ENCODE peak calls at places on chromosomes 12 and 14, in five cellular contexts. One of them, this sample, is unnamed.

GRCh38 chr12:111088409-111088808 is 168.0 kb upstream of the MYL2 start:
- DNase-seq in myocyte: no peak
- DNase-seq in activated CD4-positive, CD25-positive, alpha-beta regulatory T cell: no peak
- DNase-seq in activated CD8-positive, alpha-beta memory T cell treated with anti-CD3 and anti-CD28 coated beads for 1 hour: no peak
- DNase-seq in stimulated activated naive CD8-positive, alpha-beta T cell treated with anti-CD3 and anti-CD28 coated beads, Interleukin-15, Interleukin-2, amounts not matched to agents 100 U/mL and 50 U/mL, for 24 hours: no peak
- DNase-seq in this sample: no peak

GRCh38 chr12:20300457-20300856 is 67.9 kb upstream of the PDE3A start:
- DNase-seq in activated CD8-positive, alpha-beta memory T cell treated with anti-CD3 and anti-CD28 coated beads for 1 hour: no peak
- DNase-seq in stimulated activated naive CD8-positive, alpha-beta T cell treated with anti-CD3 and anti-CD28 coated beads, Interleukin-15, Interleukin-2, amounts not matched to agents 100 U/mL and 50 U/mL, for 24 hours: no peak
- DNase-seq in activated CD4-positive, CD25-positive, alpha-beta regulatory T cell: no peak
- DNase-seq in myocyte: no peak
- DNase-seq in this sample: no peak

GRCh38 chr14:82872494-82872893 is 1338.8 kb upstream of the SEL1L start:
- DNase-seq in stimulated activated naive CD8-positive, alpha-beta T cell treated with anti-CD3 and anti-CD28 coated beads, Interleukin-15, Interleukin-2, amounts not matched to agents 100 U/mL and 50 U/mL, for 24 hours: no peak
- DNase-seq in myocyte: no peak
- DNase-seq in activated CD4-positive, CD25-positive, alpha-beta regulatory T cell: no peak
- DNase-seq in activated CD8-positive, alpha-beta memory T cell treated with anti-CD3 and anti-CD28 coated beads for 1 hour: no peak
- DNase-seq in this sample: no peak

GRCh38 chr12:9037431-9037830 is 48.1 kb downstream of the KLRG1 start:
- DNase-seq in myocyte: no peak
- DNase-seq in stimulated activated naive CD8-positive, alpha-beta T cell treated with anti-CD3 and anti-CD28 coated beads, Interleukin-15, Interleukin-2, amounts not matched to agents 100 U/mL and 50 U/mL, for 24 hours: no peak
- DNase-seq in activated CD4-positive, CD25-positive, alpha-beta regulatory T cell: no peak
- DNase-seq in activated CD8-positive, alpha-beta memory T cell treated with anti-CD3 and anti-CD28 coated beads for 1 hour: no peak
- DNase-seq in this sample: no peak

GRCh38 chr14:52356025-52356424 is 41.9 kb downstream of the PTGER2 start:
- DNase-seq in activated CD8-positive, alpha-beta memory T cell treated with anti-CD3 and anti-CD28 coated beads for 1 hour: no peak
- DNase-seq in stimulated activated naive CD8-positive, alpha-beta T cell treated with anti-CD3 and anti-CD28 coated beads, Interleukin-15, Interleukin-2, amounts not matched to agents 100 U/mL and 50 U/mL, for 24 hours: no peak
- DNase-seq in activated CD4-positive, CD25-positive, alpha-beta regulatory T cell: no peak
- DNase-seq in myocyte: peak
- DNase-seq in this sample: no peak

GRCh38 chr12:25065035-25065434 is 116.1 kb upstream of the BCAT1 start:
- DNase-seq in activated CD8-positive, alpha-beta memory T cell treated with anti-CD3 and anti-CD28 coated beads for 1 hour: no peak
- DNase-seq in myocyte: no peak
- DNase-seq in activated CD4-positive, CD25-positive, alpha-beta regulatory T cell: no peak
- DNase-seq in stimulated activated naive CD8-positive, alpha-beta T cell treated with anti-CD3 and anti-CD28 coated beads, Interleukin-15, Interleukin-2, amounts not matched to agents 100 U/mL and 50 U/mL, for 24 hours: no peak
- DNase-seq in this sample: no peak

GRCh38 chr12:6553051-6553868 is 2.6 kb downstream of the IFFO1 start:
- DNase-seq in activated CD4-positive, CD25-positive, alpha-beta regulatory T cell: no peak
- DNase-seq in myocyte: peak
- DNase-seq in stimulated activated naive CD8-positive, alpha-beta T cell treated with anti-CD3 and anti-CD28 coated beads, Interleukin-15, Interleukin-2, amounts not matched to agents 100 U/mL and 50 U/mL, for 24 hours: no peak
- DNase-seq in activated CD8-positive, alpha-beta memory T cell treated with anti-CD3 and anti-CD28 coated beads for 1 hour: no peak
- DNase-seq in this sample: no peak

GRCh38 chr12:79275631-79276030 is 411.1 kb downstream of the SYT1 start:
- DNase-seq in activated CD8-positive, alpha-beta memory T cell treated with anti-CD3 and anti-CD28 coated beads for 1 hour: no peak
- DNase-seq in myocyte: peak
- DNase-seq in activated CD4-positive, CD25-positive, alpha-beta regulatory T cell: no peak
- DNase-seq in stimulated activated naive CD8-positive, alpha-beta T cell treated with anti-CD3 and anti-CD28 coated beads, Interleukin-15, Interleukin-2, amounts not matched to agents 100 U/mL and 50 U/mL, for 24 hours: no peak
- DNase-seq in this sample: no peak

GRCh38 chr12:503111-503761 is 43.5 kb downstream of the B4GALNT3 start:
- DNase-seq in myocyte: peak
- DNase-seq in activated CD8-positive, alpha-beta memory T cell treated with anti-CD3 and anti-CD28 coated beads for 1 hour: no peak
- DNase-seq in stimulated activated naive CD8-positive, alpha-beta T cell treated with anti-CD3 and anti-CD28 coated beads, Interleukin-15, Interleukin-2, amounts not matched to agents 100 U/mL and 50 U/mL, for 24 hours: no peak
- DNase-seq in activated CD4-positive, CD25-positive, alpha-beta regulatory T cell: no peak
- DNase-seq in this sample: no peak

GRCh38 chr12:117966511-117966910 is 2.3 kb downstream of the KSR2 start:
- DNase-seq in stimulated activated naive CD8-positive, alpha-beta T cell treated with anti-CD3 and anti-CD28 coated beads, Interleukin-15, Interleukin-2, amounts not matched to agents 100 U/mL and 50 U/mL, for 24 hours: no peak
- DNase-seq in activated CD4-positive, CD25-positive, alpha-beta regulatory T cell: no peak
- DNase-seq in myocyte: no peak
- DNase-seq in activated CD8-positive, alpha-beta memory T cell treated with anti-CD3 and anti-CD28 coated beads for 1 hour: no peak
- DNase-seq in this sample: no peak

GRCh38 chr12:62977879-62978278 is 42.9 kb upstream of the PPM1H start:
- DNase-seq in stimulated activated naive CD8-positive, alpha-beta T cell treated with anti-CD3 and anti-CD28 coated beads, Interleukin-15, Interleukin-2, amounts not matched to agents 100 U/mL and 50 U/mL, for 24 hours: no peak
- DNase-seq in myocyte: no peak
- DNase-seq in activated CD8-positive, alpha-beta memory T cell treated with anti-CD3 and anti-CD28 coated beads for 1 hour: no peak
- DNase-seq in activated CD4-positive, CD25-positive, alpha-beta regulatory T cell: no peak
- DNase-seq in this sample: no peak

GRCh38 chr12:106251636-106252035 is 3.8 kb upstream of the CKAP4 start:
- DNase-seq in stimulated activated naive CD8-positive, alpha-beta T cell treated with anti-CD3 and anti-CD28 coated beads, Interleukin-15, Interleukin-2, amounts not matched to agents 100 U/mL and 50 U/mL, for 24 hours: no peak
- DNase-seq in activated CD8-positive, alpha-beta memory T cell treated with anti-CD3 and anti-CD28 coated beads for 1 hour: no peak
- DNase-seq in myocyte: peak
- DNase-seq in activated CD4-positive, CD25-positive, alpha-beta regulatory T cell: no peak
- DNase-seq in this sample: no peak

GRCh38 chr12:6295187-6295811 is 15.2 kb upstream of the PLEKHG6 start:
- DNase-seq in activated CD8-positive, alpha-beta memory T cell treated with anti-CD3 and anti-CD28 coated beads for 1 hour: no peak
- DNase-seq in myocyte: peak
- DNase-seq in activated CD4-positive, CD25-positive, alpha-beta regulatory T cell: no peak
- DNase-seq in stimulated activated naive CD8-positive, alpha-beta T cell treated with anti-CD3 and anti-CD28 coated beads, Interleukin-15, Interleukin-2, amounts not matched to agents 100 U/mL and 50 U/mL, for 24 hours: no peak
- DNase-seq in this sample: peak

GRCh38 chr12:48105321-48105866 is 485 bp downstream of the SENP1 start:
- DNase-seq in myocyte: peak
- DNase-seq in activated CD8-positive, alpha-beta memory T cell treated with anti-CD3 and anti-CD28 coated beads for 1 hour: peak
- DNase-seq in activated CD4-positive, CD25-positive, alpha-beta regulatory T cell: peak
- DNase-seq in stimulated activated naive CD8-positive, alpha-beta T cell treated with anti-CD3 and anti-CD28 coated beads, Interleukin-15, Interleukin-2, amounts not matched to agents 100 U/mL and 50 U/mL, for 24 hours: peak
- DNase-seq in this sample: no peak

GRCh38 chr12:88876867-88877266 is 296.6 kb upstream of the KITLG start:
- DNase-seq in activated CD8-positive, alpha-beta memory T cell treated with anti-CD3 and anti-CD28 coated beads for 1 hour: no peak
- DNase-seq in activated CD4-positive, CD25-positive, alpha-beta regulatory T cell: no peak
- DNase-seq in stimulated activated naive CD8-positive, alpha-beta T cell treated with anti-CD3 and anti-CD28 coated beads, Interleukin-15, Interleukin-2, amounts not matched to agents 100 U/mL and 50 U/mL, for 24 hours: no peak
- DNase-seq in myocyte: no peak
- DNase-seq in this sample: no peak

GRCh38 chr12:91926810-91927209 is 218.8 kb downstream of the BTG1 start:
- DNase-seq in myocyte: peak
- DNase-seq in activated CD4-positive, CD25-positive, alpha-beta regulatory T cell: no peak
- DNase-seq in stimulated activated naive CD8-positive, alpha-beta T cell treated with anti-CD3 and anti-CD28 coated beads, Interleukin-15, Interleukin-2, amounts not matched to agents 100 U/mL and 50 U/mL, for 24 hours: no peak
- DNase-seq in activated CD8-positive, alpha-beta memory T cell treated with anti-CD3 and anti-CD28 coated beads for 1 hour: no peak
- DNase-seq in this sample: peak

GRCh38 chr12:53994691-53995310 is 5.2 kb upstream of the HOXC9 start:
- DNase-seq in activated CD8-positive, alpha-beta memory T cell treated with anti-CD3 and anti-CD28 coated beads for 1 hour: no peak
- DNase-seq in activated CD4-positive, CD25-positive, alpha-beta regulatory T cell: no peak
- DNase-seq in stimulated activated naive CD8-positive, alpha-beta T cell treated with anti-CD3 and anti-CD28 coated beads, Interleukin-15, Interleukin-2, amounts not matched to agents 100 U/mL and 50 U/mL, for 24 hours: no peak
- DNase-seq in myocyte: no peak
- DNase-seq in this sample: no peak

GRCh38 chr12:7107181-7108041 is 1.6 kb downstream of the C1RL start:
- DNase-seq in stimulated activated naive CD8-positive, alpha-beta T cell treated with anti-CD3 and anti-CD28 coated beads, Interleukin-15, Interleukin-2, amounts not matched to agents 100 U/mL and 50 U/mL, for 24 hours: no peak
- DNase-seq in myocyte: no peak
- DNase-seq in activated CD4-positive, CD25-positive, alpha-beta regulatory T cell: no peak
- DNase-seq in activated CD8-positive, alpha-beta memory T cell treated with anti-CD3 and anti-CD28 coated beads for 1 hour: no peak
- DNase-seq in this sample: no peak

GRCh38 chr12:112906712-112907414 is at the start of gene OAS1:
- DNase-seq in activated CD4-positive, CD25-positive, alpha-beta regulatory T cell: no peak
- DNase-seq in stimulated activated naive CD8-positive, alpha-beta T cell treated with anti-CD3 and anti-CD28 coated beads, Interleukin-15, Interleukin-2, amounts not matched to agents 100 U/mL and 50 U/mL, for 24 hours: peak
- DNase-seq in myocyte: peak
- DNase-seq in activated CD8-positive, alpha-beta memory T cell treated with anti-CD3 and anti-CD28 coated beads for 1 hour: peak
- DNase-seq in this sample: no peak

GRCh38 chr12:851913-852312 is 97.6 kb downstream of the RAD52 start:
- DNase-seq in activated CD4-positive, CD25-positive, alpha-beta regulatory T cell: no peak
- DNase-seq in activated CD8-positive, alpha-beta memory T cell treated with anti-CD3 and anti-CD28 coated beads for 1 hour: no peak
- DNase-seq in myocyte: peak
- DNase-seq in stimulated activated naive CD8-positive, alpha-beta T cell treated with anti-CD3 and anti-CD28 coated beads, Interleukin-15, Interleukin-2, amounts not matched to agents 100 U/mL and 50 U/mL, for 24 hours: no peak
- DNase-seq in this sample: no peak

This sample was measured in NCI-H1436.